ENCODE peak calls at places on chromosomes 2 and 18, in five cellular contexts. One of them, this sample, is unnamed.

GRCh38 chr2:145200307-145200706 is 680.4 kb upstream of the ZEB2 start:
- DNase-seq in activated naive CD8-positive, alpha-beta T cell treated with anti-CD3 and anti-CD28 coated beads, Interleukin-2, amount 10 ng/mL, durations not matched to agents 7 days and 5 days: no peak
- DNase-seq in SK-N-SH: no peak
- DNase-seq in left cardiac atrium: no peak
- DNase-seq in progenitor cell of endocrine pancreas: no peak
- DNase-seq in this sample: no peak

GRCh38 chr18:55401275-55401620 is 186.7 kb downstream of the TCF4 start:
- DNase-seq in activated naive CD8-positive, alpha-beta T cell treated with anti-CD3 and anti-CD28 coated beads, Interleukin-2, amount 10 ng/mL, durations not matched to agents 7 days and 5 days: no peak
- DNase-seq in SK-N-SH: no peak
- DNase-seq in left cardiac atrium: no peak
- DNase-seq in progenitor cell of endocrine pancreas: no peak
- DNase-seq in this sample: no peak

GRCh38 chr2:94994914-94995236 is 30.6 kb upstream of the MAL start:
- DNase-seq in left cardiac atrium: no peak
- DNase-seq in activated naive CD8-positive, alpha-beta T cell treated with anti-CD3 and anti-CD28 coated beads, Interleukin-2, amount 10 ng/mL, durations not matched to agents 7 days and 5 days: no peak
- DNase-seq in SK-N-SH: no peak
- DNase-seq in progenitor cell of endocrine pancreas: no peak
- DNase-seq in this sample: no peak

GRCh38 chr2:124810132-124810531 is 785.0 kb downstream of the CNTNAP5 start:
- DNase-seq in progenitor cell of endocrine pancreas: peak
- DNase-seq in activated naive CD8-positive, alpha-beta T cell treated with anti-CD3 and anti-CD28 coated beads, Interleukin-2, amount 10 ng/mL, durations not matched to agents 7 days and 5 days: no peak
- DNase-seq in SK-N-SH: peak
- DNase-seq in left cardiac atrium: no peak
- DNase-seq in this sample: no peak

GRCh38 chr18:79309572-79310278 is 86.0 kb upstream of the NFATC1 start:
- DNase-seq in left cardiac atrium: no peak
- DNase-seq in SK-N-SH: no peak
- DNase-seq in activated naive CD8-positive, alpha-beta T cell treated with anti-CD3 and anti-CD28 coated beads, Interleukin-2, amount 10 ng/mL, durations not matched to agents 7 days and 5 days: no peak
- DNase-seq in progenitor cell of endocrine pancreas: no peak
- DNase-seq in this sample: no peak

GRCh38 chr2:8684885-8685696 is 3.2 kb downstream of the ID2 start:
- DNase-seq in activated naive CD8-positive, alpha-beta T cell treated with anti-CD3 and anti-CD28 coated beads, Interleukin-2, amount 10 ng/mL, durations not matched to agents 7 days and 5 days: peak
- DNase-seq in left cardiac atrium: peak
- DNase-seq in progenitor cell of endocrine pancreas: peak
- DNase-seq in SK-N-SH: no peak
- DNase-seq in this sample: peak

GRCh38 chr2:45264227-45265225 is 255.3 kb upstream of the SIX2 start:
- DNase-seq in SK-N-SH: no peak
- DNase-seq in activated naive CD8-positive, alpha-beta T cell treated with anti-CD3 and anti-CD28 coated beads, Interleukin-2, amount 10 ng/mL, durations not matched to agents 7 days and 5 days: no peak
- DNase-seq in progenitor cell of endocrine pancreas: no peak
- DNase-seq in left cardiac atrium: no peak
- DNase-seq in this sample: no peak

GRCh38 chr2:191041418-191042161 is 27.6 kb upstream of the STAT1 start:
- DNase-seq in left cardiac atrium: no peak
- DNase-seq in progenitor cell of endocrine pancreas: no peak
- DNase-seq in SK-N-SH: no peak
- DNase-seq in activated naive CD8-positive, alpha-beta T cell treated with anti-CD3 and anti-CD28 coated beads, Interleukin-2, amount 10 ng/mL, durations not matched to agents 7 days and 5 days: no peak
- DNase-seq in this sample: no peak

GRCh38 chr18:78804206-78805030 is 175.2 kb upstream of the SALL3 start:
- DNase-seq in activated naive CD8-positive, alpha-beta T cell treated with anti-CD3 and anti-CD28 coated beads, Interleukin-2, amount 10 ng/mL, durations not matched to agents 7 days and 5 days: no peak
- DNase-seq in left cardiac atrium: no peak
- DNase-seq in progenitor cell of endocrine pancreas: no peak
- DNase-seq in SK-N-SH: no peak
- DNase-seq in this sample: peak

GRCh38 chr2:15782009-15782751 is 158.2 kb upstream of the MYCN start:
- DNase-seq in SK-N-SH: no peak
- DNase-seq in progenitor cell of endocrine pancreas: no peak
- DNase-seq in activated naive CD8-positive, alpha-beta T cell treated with anti-CD3 and anti-CD28 coated beads, Interleukin-2, amount 10 ng/mL, durations not matched to agents 7 days and 5 days: no peak
- DNase-seq in left cardiac atrium: no peak
- DNase-seq in this sample: no peak

GRCh38 chr2:110726285-110726684 is 6.1 kb upstream of the ACOXL start:
- DNase-seq in activated naive CD8-positive, alpha-beta T cell treated with anti-CD3 and anti-CD28 coated beads, Interleukin-2, amount 10 ng/mL, durations not matched to agents 7 days and 5 days: no peak
- DNase-seq in left cardiac atrium: no peak
- DNase-seq in SK-N-SH: no peak
- DNase-seq in progenitor cell of endocrine pancreas: no peak
- DNase-seq in this sample: no peak

GRCh38 chr2:191878576-191879298 is 31.8 kb upstream of the CAVIN2 start:
- DNase-seq in progenitor cell of endocrine pancreas: no peak
- DNase-seq in activated naive CD8-positive, alpha-beta T cell treated with anti-CD3 and anti-CD28 coated beads, Interleukin-2, amount 10 ng/mL, durations not matched to agents 7 days and 5 days: no peak
- DNase-seq in SK-N-SH: no peak
- DNase-seq in left cardiac atrium: no peak
- DNase-seq in this sample: no peak

This sample was measured in sigmoid colon.